ENCODE peak calls at places on chromosomes 7 and 10, in four cellular contexts. D is H1, G is K562, K is HepG2. B is an unnamed sample.

GRCh38 chr7:130148561-130148960 is 56.6 kb downstream of the TMEM209 start:
- DNase-seq in D (no peak), G (no peak), K (no peak), B (no peak)

GRCh38 chr7:31110331-31111108 is 58.4 kb downstream of the ADCYAP1R1 start:
- DNase-seq in G (no peak), D (peak), K (no peak), B (no peak)

GRCh38 chr7:43004076-43004475 is 71.9 kb downstream of the MRPL32 start:
- DNase-seq in G (no peak), K (no peak), D (no peak), B (no peak)

GRCh38 chr7:84125654-84126053 is 68.9 kb downstream of the SEMA3A start:
- DNase-seq in D (no peak), K (no peak), G (no peak), B (no peak)

GRCh38 chr10:79407811-79408795 is 37.3 kb downstream of the ZCCHC24 start:
- DNase-seq in G (no peak), D (no peak), K (no peak), B (no peak)

GRCh38 chr10:98088186-98088971 is 46.1 kb upstream of the R3HCC1L start:
- DNase-seq in K (no peak), D (no peak), G (no peak), B (no peak)

GRCh38 chr10:34985823-34986222 is 104.3 kb downstream of the CUL2 start:
- DNase-seq in D (no peak), G (no peak), K (peak), B (no peak)

GRCh38 chr10:131009801-131010200 is 301.7 kb downstream of the TCERG1L start:
- DNase-seq in G (no peak), K (no peak), D (no peak), B (no peak)

GRCh38 chr10:99013885-99014284 is 221.8 kb downstream of the HPSE2 start:
- DNase-seq in G (no peak), D (no peak), K (no peak), B (no peak)

DNA sequence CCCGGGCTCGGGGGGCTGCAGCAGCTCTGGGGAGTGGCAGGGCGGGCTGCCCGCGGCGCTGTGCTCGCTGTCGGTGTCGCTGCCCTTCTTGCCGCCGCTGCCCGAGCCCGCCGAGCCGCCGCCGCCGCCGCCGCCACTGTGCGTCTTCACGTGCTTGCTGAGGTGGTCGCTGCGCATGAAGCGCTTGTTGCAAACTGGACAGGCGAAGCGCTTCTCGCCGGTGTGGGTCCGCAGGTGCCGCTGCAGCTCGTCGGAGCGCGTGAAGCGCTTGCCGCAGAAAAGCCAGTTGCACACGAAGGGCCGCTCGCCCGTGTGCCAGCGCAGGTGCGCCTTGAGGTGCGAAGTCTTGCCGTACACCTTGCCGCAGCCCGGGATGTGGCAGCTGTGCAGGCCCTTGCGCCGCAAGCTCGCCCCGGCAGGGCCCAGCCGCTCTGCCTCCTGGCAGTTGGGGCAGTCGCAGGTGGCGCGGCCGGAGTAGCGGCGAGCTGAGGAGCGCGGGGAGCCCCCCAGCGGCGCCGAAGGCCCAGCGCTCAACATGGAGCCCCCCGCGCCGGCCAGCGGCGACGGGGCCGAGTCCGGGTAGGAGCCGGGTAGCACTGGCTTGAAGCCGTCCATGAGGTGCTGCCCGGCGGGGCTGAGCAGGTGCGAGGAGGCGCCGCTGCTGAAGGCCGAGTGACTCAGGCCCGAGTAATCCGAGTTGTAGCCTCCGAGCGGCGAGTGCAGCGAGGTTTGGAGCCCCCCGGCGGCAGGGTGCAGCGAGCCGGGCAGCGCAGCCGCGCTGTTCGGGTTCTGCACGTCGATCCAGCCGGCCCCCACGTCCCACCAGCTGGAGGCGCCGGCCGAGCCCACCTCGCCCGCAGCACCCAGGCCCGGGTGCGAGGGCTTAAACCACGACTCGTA is 2.1 kb downstream of the SP8 start:
- DNase-seq in G (no peak), D (peak), K (no peak), B (no peak)
- H2AFZ ChIP-seq in G (no peak), D (no peak), K (no peak), B (no peak)

DNA sequence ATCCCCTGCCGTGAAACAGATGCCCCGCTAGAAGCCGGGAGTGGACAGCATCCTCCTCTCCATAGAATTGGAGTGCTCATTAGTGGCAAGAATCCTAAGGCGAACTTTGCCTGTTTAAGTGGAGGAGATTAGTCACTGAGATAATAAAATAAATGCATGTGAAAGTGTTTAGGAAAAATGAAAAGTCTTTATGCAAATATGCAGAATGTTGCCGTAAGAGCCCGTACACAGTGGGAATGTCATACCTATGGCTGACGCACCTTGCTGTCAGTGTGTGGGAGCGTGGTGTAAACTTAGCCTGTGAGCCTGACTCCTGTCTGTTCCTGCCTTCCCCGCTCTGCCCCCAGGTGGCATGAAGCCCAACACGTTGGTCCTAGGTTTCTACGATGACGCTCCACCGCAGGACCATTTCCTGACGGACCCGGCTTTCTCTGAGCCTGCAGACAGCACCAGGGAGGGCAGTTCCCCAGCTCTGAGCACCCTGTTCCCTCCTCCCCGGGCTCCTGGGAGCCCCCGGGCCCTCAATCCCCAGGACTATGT is 1.7 kb upstream of the TRIP6 start:
- DNase-seq in K (no peak), G (no peak), D (no peak), B (no peak)
- TF ChIP-seq BRCA1 in K (no peak), G (no peak), D (no peak), B (no peak)

GRCh38 chr7:76409537-76409936 is at the start of gene SSC4D:
- DNase-seq in K (peak), G (peak), D (peak), B (no peak)
- H3K4me2 ChIP-seq in K (peak), G (no peak), D (peak), B (no peak)

DNA sequence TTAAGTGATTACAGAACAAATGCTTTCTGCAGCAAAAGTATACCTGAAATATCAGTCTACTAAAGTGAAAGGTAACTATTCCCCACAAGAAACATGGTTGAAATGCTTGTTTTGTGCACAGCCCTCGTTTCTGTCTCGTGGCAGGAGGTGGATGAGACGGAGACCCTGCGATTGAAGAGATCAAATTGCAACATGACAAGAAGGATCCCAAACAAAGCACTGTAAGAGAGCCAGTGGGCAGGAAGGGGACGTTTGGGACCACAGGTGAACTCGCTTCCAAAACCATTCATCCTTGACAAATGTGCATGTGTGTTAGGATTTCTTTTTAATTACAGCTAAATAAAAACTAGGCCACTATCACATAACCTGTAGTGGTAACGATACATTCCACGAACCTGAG is 192.6 kb downstream of the CCSER2 start:
- DNase-seq in K (no peak), G (no peak), D (no peak), B (no peak)
- H2AFZ ChIP-seq in K (no peak), G (no peak), D (no peak), B (no peak)

GRCh38 chr10:89327803-89328441 is at the start of gene IFIT3:
- DNase-seq in K (peak), G (peak), D (no peak), B (peak)
- TF ChIP-seq BRCA1 in K (no peak), G (no peak), D (no peak), B (no peak)

GRCh38 chr7:115352375-115352774 is 430.5 kb downstream of the MDFIC start:
- DNase-seq in D (no peak), K (no peak), G (no peak), B (no peak)

GRCh38 chr7:115349635-115350034 is 427.7 kb downstream of the MDFIC start:
- DNase-seq in G (no peak), D (no peak), K (no peak), B (no peak)

GRCh38 chr7:115340828-115341227 is 418.9 kb downstream of the MDFIC start:
- DNase-seq in D (no peak), K (no peak), G (no peak), B (no peak)

GRCh38 chr7:115350764-115351163 is 428.9 kb downstream of the MDFIC start:
- DNase-seq in D (no peak), K (no peak), G (no peak), B (no peak)

DNA sequence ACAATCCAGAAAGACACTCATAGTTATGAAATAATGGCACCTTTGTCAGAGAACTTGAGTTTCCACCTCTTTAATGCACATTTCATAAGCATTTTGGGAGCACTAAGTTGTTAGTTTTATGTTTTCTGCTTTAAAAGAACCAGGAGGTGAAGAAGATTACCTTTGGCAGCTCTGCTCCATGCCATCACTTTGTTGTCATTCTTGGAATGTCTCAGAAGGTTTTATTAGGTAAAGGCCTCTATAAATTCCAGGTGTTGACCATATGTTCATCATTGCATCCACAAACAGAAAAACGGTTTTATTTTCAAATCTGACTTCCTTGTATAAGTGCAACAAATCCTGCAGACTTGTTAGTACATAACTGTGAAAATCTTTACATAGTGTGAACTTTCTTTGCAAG is 424.8 kb downstream of the MDFIC start:
- DNase-seq in G (no peak), D (no peak), K (no peak), B (no peak)
- H3K4me2 ChIP-seq in G (no peak), D (no peak), K (no peak), B (no peak)

GRCh38 chr10:7787857-7788639 is at the start of the genes ATP5F1C and KIN:
- DNase-seq in G (peak), K (peak), D (peak), B (peak)

GRCh38 chr10:7792541-7792940 is 4.6 kb downstream of the ATP5F1C start:
- DNase-seq in D (no peak), K (peak), G (no peak), B (no peak)

GRCh38 chr10:7788640-7789335 is 811 bp downstream of the ATP5F1C start:
- DNase-seq in D (no peak), K (peak), G (peak), B (no peak)

GRCh38 chr10:7789390-7789789 is 1.4 kb downstream of the ATP5F1C start:
- DNase-seq in G (no peak), K (peak), D (no peak), B (no peak)

DNA sequence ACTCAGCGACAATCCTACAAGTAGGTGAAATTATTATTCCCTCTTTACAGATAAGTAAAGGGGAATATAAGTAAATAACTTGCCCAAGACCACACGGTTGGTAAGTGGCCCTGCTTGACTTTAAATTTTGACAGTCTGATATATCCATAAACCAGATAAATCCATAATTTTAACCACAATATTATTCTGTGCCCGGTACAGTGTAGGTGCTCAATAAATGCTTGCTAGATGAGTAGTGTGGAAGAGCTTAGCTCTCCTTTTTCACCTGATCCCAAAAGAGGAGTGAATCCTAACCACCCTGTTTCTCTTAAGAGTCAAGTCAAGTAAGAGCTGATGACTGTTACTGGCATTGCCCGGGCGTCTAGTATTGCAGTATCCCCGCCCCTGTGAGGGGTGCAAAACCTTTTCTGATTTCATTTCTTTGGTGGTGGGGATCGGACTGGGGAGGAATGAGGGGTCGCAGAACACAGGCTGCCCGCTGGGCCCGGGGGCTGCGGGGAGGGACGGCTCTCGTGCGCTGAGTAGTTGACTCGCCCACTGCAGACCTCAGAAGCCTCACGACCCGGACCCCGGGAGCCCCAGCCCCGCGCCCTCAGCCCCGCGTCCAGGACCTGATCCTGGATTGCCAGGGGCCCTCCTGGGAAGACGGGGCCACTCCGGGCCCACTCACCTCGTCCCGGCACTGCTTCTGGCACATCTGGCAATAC is 490 bp downstream of the KIN start:
- DNase-seq in G (no peak), K (no peak), D (no peak), B (no peak)
- H2AFZ ChIP-seq in G (peak), K (no peak), D (peak), B (peak)

GRCh38 chr10:103433858-103434257 is 18.3 kb downstream of the CALHM2 start:
- DNase-seq in K (no peak), G (no peak), D (no peak), B (no peak)

GRCh38 chr10:103427866-103428265 is 24.3 kb downstream of the CALHM2 start:
- DNase-seq in G (no peak), K (no peak), D (no peak), B (no peak)

GRCh38 chr10:103428989-103429643 is 23.1 kb downstream of the CALHM2 start:
- DNase-seq in D (no peak), G (no peak), K (no peak), B (no peak)

GRCh38 chr10:103429647-103430046 is 22.5 kb downstream of the CALHM2 start:
- DNase-seq in K (no peak), D (no peak), G (no peak), B (no peak)

GRCh38 chr10:103431902-103432301 is 20.3 kb downstream of the CALHM2 start:
- DNase-seq in G (no peak), K (peak), D (no peak), B (no peak)
- TF ChIP-seq BRCA1 in G (no peak), K (no peak), D (no peak), B (no peak)

GRCh38 chr7:1700536-1701333 is 30.7 kb downstream of the ELFN1 start:
- DNase-seq in D (peak), K (no peak), G (no peak), B (no peak)
- H3K4me2 ChIP-seq in D (no peak), K (no peak), G (no peak), B (no peak)